ENCODE peak calls at places on chromosomes 12 and 14, in ten cellular contexts. X is tibial artery, Q is psoas muscle, E is GM23338, T is brain microvascular endothelial cell, I is pancreas, R is epithelial cell of esophagus, C is tibial nerve, L is B cell, W is GM13977. K is an unnamed sample.

GRCh38 chr12:113135178-113136127 is at the start of gene RASAL1:
- DNase-seq in X (no peak), Q (peak), E (peak), T (no peak), I (peak), R (peak), C (no peak), L (peak), W (peak), K (peak)

GRCh38 chr14:92121207-92121669 is 268 bp downstream of the NDUFB1 start:
- DNase-seq in X (peak), Q (peak), E (peak), T (peak), I (no peak), R (peak), C (peak), L (no peak), W (peak), K (no peak)

GRCh38 chr14:66403183-66403582 is 83.0 kb upstream of the CCDC196 start:
- DNase-seq in X (no peak), Q (no peak), E (peak), T (peak), I (no peak), R (peak), C (no peak), L (no peak), W (no peak), K (peak)

GRCh38 chr12:28027947-28028724 is 55.6 kb upstream of the PTHLH start:
- DNase-seq in X (no peak), Q (no peak), E (no peak), T (no peak), I (no peak), R (peak), C (no peak), L (no peak), W (no peak), K (no peak)

GRCh38 chr14:106417224-106418049 is 891.1 kb downstream of the TMEM121 start:
- DNase-seq in X (no peak), Q (peak), E (peak), T (no peak), I (peak), R (no peak), C (peak), L (peak), W (peak), K (peak)

GRCh38 chr14:69043598-69044267 is 64.6 kb upstream of the ACTN1 start:
- DNase-seq in X (peak), Q (peak), E (no peak), T (peak), I (no peak), R (peak), C (peak), L (no peak), W (no peak), K (no peak)

GRCh38 chr14:89779707-89780106 is 174.8 kb downstream of the EFCAB11 start:
- DNase-seq in X (no peak), Q (no peak), E (peak), T (no peak), I (no peak), R (no peak), C (no peak), L (no peak), W (no peak), K (no peak)

GRCh38 chr14:75249251-75249957 is 29.2 kb upstream of the FOS start:
- DNase-seq in X (no peak), Q (peak), E (peak), T (no peak), I (no peak), R (peak), C (no peak), L (peak), W (peak), K (peak)

GRCh38 chr14:60313093-60313492 is 64.1 kb downstream of the PPM1A start:
- DNase-seq in X (no peak), Q (no peak), E (no peak), T (no peak), I (no peak), R (no peak), C (no peak), L (no peak), W (no peak), K (no peak)

GRCh38 chr12:125528300-125528699 is 463.1 kb downstream of the AACS start:
- DNase-seq in X (no peak), Q (no peak), E (no peak), T (no peak), I (no peak), R (no peak), C (no peak), L (no peak), W (no peak), K (no peak)

GRCh38 chr12:125530876-125531275 is 465.6 kb downstream of the AACS start:
- DNase-seq in X (no peak), Q (no peak), E (no peak), T (no peak), I (no peak), R (no peak), C (no peak), L (no peak), W (no peak), K (no peak)

GRCh38 chr12:125538800-125539199 is 473.6 kb downstream of the AACS start:
- DNase-seq in X (no peak), Q (no peak), E (no peak), T (no peak), I (no peak), R (no peak), C (no peak), L (no peak), W (no peak), K (no peak)

DNA sequence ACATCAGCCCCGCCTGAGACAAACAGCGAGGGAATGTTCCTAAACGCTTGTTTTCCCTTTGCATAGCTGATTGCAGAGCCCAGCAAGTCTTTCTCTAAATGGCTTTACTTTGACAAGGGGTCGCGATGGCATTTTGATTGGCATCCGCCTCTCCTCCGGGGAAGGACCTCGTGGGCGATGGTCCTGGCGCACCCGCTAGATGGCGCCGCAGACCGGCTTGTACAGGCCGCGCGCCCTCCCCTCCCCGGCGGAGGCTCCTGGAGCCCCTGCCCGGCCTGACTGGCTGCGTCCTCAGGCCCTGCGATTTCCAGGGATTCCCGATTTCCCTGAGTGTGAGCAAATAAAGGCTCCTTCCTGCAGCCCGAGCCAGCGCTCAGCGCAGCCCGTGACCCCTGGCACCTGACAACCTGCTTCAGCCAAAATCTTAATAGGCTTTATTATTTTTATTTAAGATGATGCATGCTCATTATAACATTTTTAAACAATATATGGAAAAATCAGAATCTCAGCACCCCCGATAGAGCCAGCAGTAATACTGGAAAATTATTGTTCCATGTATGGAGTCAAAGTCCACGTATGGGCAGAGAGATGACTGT is 468.3 kb downstream of the AACS start:
- DNase-seq in X (no peak), Q (no peak), E (peak), T (no peak), I (no peak), R (peak), C (peak), L (no peak), W (peak), K (peak)
- TF ChIP-seq CTCF in X (no peak), Q (peak), E (peak), T (peak), I (peak), R (peak), C (peak), L (no peak), W (peak), K (peak)

DNA sequence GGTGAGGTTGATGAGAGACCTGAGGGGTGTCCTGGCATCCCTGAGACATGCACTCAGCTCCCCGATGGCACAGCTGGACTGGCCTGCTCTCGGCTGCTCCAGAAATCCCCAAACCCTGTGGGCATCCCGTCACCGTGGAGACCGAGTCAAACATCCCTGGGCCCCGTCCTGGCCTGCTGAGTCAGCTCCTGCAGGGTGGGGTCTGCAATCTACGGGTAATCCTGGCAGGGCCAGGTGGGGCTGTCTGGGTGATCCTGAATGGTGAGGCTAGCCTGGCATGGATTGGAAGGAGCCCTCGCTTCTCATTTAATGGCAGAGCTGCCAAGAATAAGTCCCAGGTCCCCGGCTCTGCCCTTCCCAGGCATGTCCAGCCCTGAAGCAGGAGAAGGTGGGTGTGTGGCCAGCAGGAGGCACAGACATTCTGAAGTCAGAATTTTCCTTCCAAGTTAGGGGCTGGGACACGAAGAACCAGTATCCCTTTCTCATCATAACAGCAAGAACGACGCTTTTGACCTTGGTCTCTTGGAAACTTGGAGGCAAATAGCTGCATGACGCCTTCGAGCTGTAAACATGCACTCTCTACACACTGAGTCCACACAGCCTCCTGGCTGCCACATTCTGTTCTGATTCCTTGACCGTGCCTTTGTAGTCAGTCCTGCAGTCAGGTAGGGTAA is 17.7 kb upstream of the SERPINA4 start:
- DNase-seq in X (no peak), Q (no peak), E (peak), T (no peak), I (no peak), R (no peak), C (no peak), L (no peak), W (no peak), K (no peak)
- TF ChIP-seq CTCF in X (no peak), Q (no peak), E (no peak), T (peak), I (no peak), R (no peak), C (no peak), L (no peak), W (no peak), K (no peak)

GRCh38 chr12:105403095-105403494 is 72.6 kb downstream of the C12orf75 start:
- DNase-seq in X (no peak), Q (no peak), E (no peak), T (no peak), I (no peak), R (no peak), C (no peak), L (no peak), W (no peak), K (no peak)

GRCh38 chr12:105399428-105400081 is 69.1 kb downstream of the C12orf75 start:
- DNase-seq in X (no peak), Q (no peak), E (no peak), T (no peak), I (no peak), R (no peak), C (no peak), L (no peak), W (no peak), K (no peak)

GRCh38 chr12:105400227-105400626 is 69.7 kb downstream of the C12orf75 start:
- DNase-seq in X (no peak), Q (no peak), E (no peak), T (no peak), I (no peak), R (no peak), C (no peak), L (no peak), W (no peak), K (no peak)

GRCh38 chr12:105402366-105402765 is 71.9 kb downstream of the C12orf75 start:
- DNase-seq in X (no peak), Q (no peak), E (no peak), T (no peak), I (no peak), R (no peak), C (no peak), L (no peak), W (no peak), K (no peak)

DNA sequence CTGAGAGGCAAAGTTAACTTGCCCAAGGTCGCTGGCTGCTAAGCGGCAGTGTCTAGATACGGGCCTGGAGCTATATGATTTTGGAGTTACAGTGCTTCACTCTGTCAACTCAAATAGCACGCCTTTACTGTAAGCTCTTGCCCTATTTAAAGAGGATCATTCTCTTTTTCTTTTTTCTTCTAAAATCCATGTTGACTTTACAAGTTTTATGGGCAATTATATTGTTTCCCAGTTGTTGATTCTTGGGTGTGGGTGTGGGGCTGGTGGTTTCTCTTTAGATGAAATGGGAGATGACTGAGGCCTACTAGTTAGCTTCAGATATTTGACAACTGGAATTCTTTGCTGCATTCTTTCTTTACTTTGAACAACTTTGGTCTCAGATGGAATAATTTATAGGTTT is 70.7 kb downstream of the C12orf75 start:
- DNase-seq in X (no peak), Q (no peak), E (no peak), T (no peak), I (no peak), R (no peak), C (no peak), L (no peak), W (no peak), K (no peak)
- TF ChIP-seq CTCF in X (no peak), Q (no peak), E (no peak), T (no peak), I (no peak), R (no peak), C (no peak), L (no peak), W (no peak), K (no peak)

GRCh38 chr12:20220339-20220738 is 148.0 kb upstream of the PDE3A start:
- DNase-seq in X (no peak), Q (no peak), E (peak), T (peak), I (no peak), R (peak), C (no peak), L (no peak), W (peak), K (peak)
- TF ChIP-seq CTCF in X (no peak), Q (no peak), E (peak), T (peak), I (no peak), R (peak), C (no peak), L (no peak), W (peak), K (no peak)

DNA sequence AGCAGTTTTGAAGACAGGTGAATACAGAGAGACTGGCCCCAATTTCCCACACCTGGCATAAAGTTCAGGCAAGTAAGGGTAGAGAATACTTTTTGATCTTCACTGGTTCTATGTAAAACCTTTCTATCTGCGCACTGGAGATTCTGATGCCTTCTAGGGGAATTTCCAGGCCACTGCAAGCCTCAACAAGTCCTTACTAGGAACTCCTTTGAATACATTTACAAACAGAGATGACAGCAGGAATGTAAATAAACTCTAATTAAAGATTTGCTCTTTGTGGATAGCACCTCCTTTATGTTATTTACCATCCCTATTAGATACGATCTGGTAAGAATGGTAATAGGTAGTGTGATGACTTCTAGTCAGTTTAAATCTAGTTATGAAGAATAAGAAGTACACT is 69.2 kb downstream of the NTN4 start:
- DNase-seq in X (no peak), Q (no peak), E (peak), T (no peak), I (no peak), R (peak), C (no peak), L (no peak), W (no peak), K (no peak)
- TF ChIP-seq CTCF in X (no peak), Q (no peak), E (peak), T (peak), I (no peak), R (peak), C (no peak), L (no peak), W (peak), K (no peak)

GRCh38 chr12:51517800-51518199 is 73.2 kb upstream of the SCN8A start:
- DNase-seq in X (no peak), Q (no peak), E (peak), T (no peak), I (no peak), R (no peak), C (no peak), L (no peak), W (no peak), K (no peak)
- TF ChIP-seq CTCF in X (no peak), Q (no peak), E (peak), T (peak), I (no peak), R (no peak), C (no peak), L (no peak), W (no peak), K (no peak)

DNA sequence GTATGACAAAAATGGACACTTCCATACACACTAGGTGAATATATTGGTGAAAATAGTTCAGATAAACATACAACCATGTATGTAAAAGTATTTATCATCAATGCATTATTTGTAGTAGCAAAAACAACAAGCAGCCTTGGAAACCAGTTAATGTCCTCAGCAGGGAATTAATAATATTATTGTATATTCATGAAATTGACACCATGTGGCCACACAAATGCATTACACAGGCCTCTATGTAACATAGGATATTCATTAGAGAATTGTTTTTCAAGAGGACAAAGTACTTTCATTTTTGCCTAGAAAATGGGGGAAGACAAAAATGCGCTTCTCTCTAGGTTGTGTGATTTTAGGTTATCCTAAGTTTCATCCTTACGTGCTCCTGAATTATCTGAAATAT is 24.3 kb downstream of the SPRING1 start:
- DNase-seq in X (no peak), Q (no peak), E (no peak), T (no peak), I (no peak), R (no peak), C (no peak), L (no peak), W (no peak), K (no peak)
- TF ChIP-seq CTCF in X (no peak), Q (no peak), E (no peak), T (no peak), I (no peak), R (no peak), C (no peak), L (no peak), W (no peak), K (no peak)

K was measured in GM20000.